ENCODE peak calls at places on chromosomes 7 and 10, in ten cellular contexts. One of them, this sample, is unnamed.

GRCh38 chr10:91163269-91163708 is 57.2 kb upstream of the PCGF5 start:
- DNase-seq in fibroblast of the aortic adventitia: peak; percentile 60
- DNase-seq in cardiac muscle cell: peak; percentile 63
- DNase-seq in hepatocyte: peak; percentile 72
- DNase-seq in WERI-Rb-1: peak; percentile 49
- DNase-seq in AG04449: no peak
- DNase-seq in PC-9: no peak
- DNase-seq in IMR-90: peak; percentile 62
- DNase-seq in neural crest cell: no peak
- DNase-seq in tibial nerve: peak; percentile 30
- DNase-seq in this sample: peak; percentile 84

GRCh38 chr7:12139421-12139820 is 71.7 kb upstream of the TMEM106B start:
- DNase-seq in fibroblast of the aortic adventitia: no peak
- DNase-seq in cardiac muscle cell: no peak
- DNase-seq in hepatocyte: no peak
- DNase-seq in WERI-Rb-1: no peak
- DNase-seq in AG04449: no peak
- DNase-seq in PC-9: no peak
- DNase-seq in IMR-90: no peak
- DNase-seq in neural crest cell: no peak
- DNase-seq in tibial nerve: no peak
- DNase-seq in this sample: no peak

GRCh38 chr10:71484352-71484751 is 87.6 kb downstream of the CDH23 start:
- DNase-seq in fibroblast of the aortic adventitia: no peak
- DNase-seq in cardiac muscle cell: no peak
- DNase-seq in hepatocyte: no peak
- DNase-seq in WERI-Rb-1: no peak
- DNase-seq in AG04449: no peak
- DNase-seq in PC-9: no peak
- DNase-seq in IMR-90: no peak
- DNase-seq in neural crest cell: no peak
- DNase-seq in tibial nerve: no peak
- DNase-seq in this sample: no peak

GRCh38 chr7:29277436-29278215 is 83.1 kb downstream of the CHN2 start:
- DNase-seq in fibroblast of the aortic adventitia: no peak
- DNase-seq in cardiac muscle cell: no peak
- DNase-seq in hepatocyte: no peak
- DNase-seq in WERI-Rb-1: no peak
- DNase-seq in AG04449: no peak
- DNase-seq in PC-9: no peak
- DNase-seq in IMR-90: no peak
- DNase-seq in neural crest cell: no peak
- DNase-seq in tibial nerve: no peak
- DNase-seq in this sample: peak; percentile 42

GRCh38 chr10:18658301-18658991 is 785 bp upstream of the ARL5B start:
- DNase-seq in fibroblast of the aortic adventitia: peak; percentile 79
- DNase-seq in cardiac muscle cell: peak; percentile 56
- DNase-seq in hepatocyte: peak; percentile 40
- DNase-seq in WERI-Rb-1: no peak
- DNase-seq in AG04449: no peak
- DNase-seq in PC-9: no peak
- DNase-seq in IMR-90: peak; percentile 36
- DNase-seq in neural crest cell: no peak
- DNase-seq in tibial nerve: peak; percentile 11
- DNase-seq in this sample: no peak

GRCh38 chr7:117596134-117596533 is 116.3 kb downstream of the CFTR start:
- DNase-seq in fibroblast of the aortic adventitia: no peak
- DNase-seq in cardiac muscle cell: no peak
- DNase-seq in hepatocyte: no peak
- DNase-seq in WERI-Rb-1: no peak
- DNase-seq in AG04449: no peak
- DNase-seq in PC-9: no peak
- DNase-seq in IMR-90: no peak
- DNase-seq in neural crest cell: no peak
- DNase-seq in tibial nerve: no peak
- DNase-seq in this sample: no peak

GRCh38 chr7:78159537-78159936 is 361.0 kb downstream of the PHTF2 start:
- DNase-seq in fibroblast of the aortic adventitia: no peak
- DNase-seq in cardiac muscle cell: no peak
- DNase-seq in hepatocyte: no peak
- DNase-seq in WERI-Rb-1: no peak
- DNase-seq in AG04449: no peak
- DNase-seq in PC-9: no peak
- DNase-seq in IMR-90: no peak
- DNase-seq in neural crest cell: no peak
- DNase-seq in tibial nerve: no peak
- DNase-seq in this sample: no peak

GRCh38 chr10:100913470-100913865 is 705 bp downstream of the SLF2 start:
- DNase-seq in fibroblast of the aortic adventitia: no peak
- DNase-seq in cardiac muscle cell: no peak
- DNase-seq in hepatocyte: no peak
- DNase-seq in WERI-Rb-1: no peak
- DNase-seq in AG04449: no peak
- DNase-seq in PC-9: no peak
- DNase-seq in IMR-90: no peak
- DNase-seq in neural crest cell: no peak
- DNase-seq in tibial nerve: no peak
- DNase-seq in this sample: no peak

GRCh38 chr10:7030134-7030855 is 380.5 kb downstream of the SFMBT2 start:
- DNase-seq in fibroblast of the aortic adventitia: no peak
- DNase-seq in cardiac muscle cell: no peak
- DNase-seq in hepatocyte: no peak
- DNase-seq in WERI-Rb-1: no peak
- DNase-seq in AG04449: no peak
- DNase-seq in PC-9: no peak
- DNase-seq in IMR-90: no peak
- DNase-seq in neural crest cell: no peak
- DNase-seq in tibial nerve: no peak
- DNase-seq in this sample: peak; percentile 9

GRCh38 chr10:118957141-118957825 is 72.2 kb upstream of the NANOS1 start:
- DNase-seq in fibroblast of the aortic adventitia: no peak
- DNase-seq in cardiac muscle cell: no peak
- DNase-seq in hepatocyte: no peak
- DNase-seq in WERI-Rb-1: peak; percentile 2
- DNase-seq in AG04449: no peak
- DNase-seq in PC-9: no peak
- DNase-seq in IMR-90: no peak
- DNase-seq in neural crest cell: no peak
- DNase-seq in tibial nerve: no peak
- DNase-seq in this sample: no peak

GRCh38 chr7:46387646-46388045 is 466.6 kb upstream of the IGFBP3 start:
- DNase-seq in fibroblast of the aortic adventitia: peak; percentile 66
- DNase-seq in cardiac muscle cell: peak; percentile 55
- DNase-seq in hepatocyte: no peak
- DNase-seq in WERI-Rb-1: no peak
- DNase-seq in AG04449: no peak
- DNase-seq in PC-9: no peak
- DNase-seq in IMR-90: peak; percentile 54
- DNase-seq in neural crest cell: no peak
- DNase-seq in tibial nerve: no peak
- DNase-seq in this sample: no peak

GRCh38 chr7:34675749-34676374 is 17.8 kb downstream of the NPSR1 start:
- DNase-seq in fibroblast of the aortic adventitia: peak; percentile 2
- DNase-seq in cardiac muscle cell: peak; percentile 24
- DNase-seq in hepatocyte: peak; percentile 19
- DNase-seq in WERI-Rb-1: peak; percentile 54
- DNase-seq in AG04449: no peak
- DNase-seq in PC-9: no peak
- DNase-seq in IMR-90: no peak
- DNase-seq in neural crest cell: no peak
- DNase-seq in tibial nerve: no peak
- DNase-seq in this sample: peak; percentile 34

GRCh38 chr10:110860576-110861241 is 11.0 kb upstream of the PDCD4 start:
- DNase-seq in fibroblast of the aortic adventitia: no peak
- DNase-seq in cardiac muscle cell: no peak
- DNase-seq in hepatocyte: peak; percentile 56
- DNase-seq in WERI-Rb-1: peak; percentile 24
- DNase-seq in AG04449: no peak
- DNase-seq in PC-9: no peak
- DNase-seq in IMR-90: no peak
- DNase-seq in neural crest cell: no peak
- DNase-seq in tibial nerve: no peak
- DNase-seq in this sample: peak; percentile 58

DNA sequence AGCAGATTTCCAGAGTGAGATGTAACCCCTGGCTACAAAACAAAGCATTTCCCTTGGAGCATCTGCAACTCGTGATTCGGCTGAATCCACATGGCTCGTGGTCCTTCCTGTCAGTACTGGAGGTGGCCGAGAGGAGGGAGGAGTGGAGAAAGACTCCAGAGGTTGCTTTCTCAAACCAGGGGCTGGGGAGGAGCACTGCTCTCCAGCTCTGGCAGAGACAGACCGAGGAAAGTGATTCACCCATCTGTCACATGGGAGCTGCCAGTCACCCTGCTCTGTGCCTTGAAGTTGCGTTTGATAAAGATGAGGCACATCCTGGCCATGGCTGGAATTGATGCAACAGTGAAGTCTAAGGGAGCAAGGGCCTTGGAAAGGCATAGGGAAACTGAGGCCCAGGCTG is 72.8 kb downstream of the COL13A1 start:
- DNase-seq in fibroblast of the aortic adventitia: peak; percentile 80
- DNase-seq in cardiac muscle cell: peak; percentile 66
- DNase-seq in hepatocyte: no peak
- DNase-seq in WERI-Rb-1: no peak
- DNase-seq in AG04449: no peak
- DNase-seq in PC-9: no peak
- DNase-seq in IMR-90: peak; percentile 82
- DNase-seq in neural crest cell: no peak
- DNase-seq in tibial nerve: no peak
- DNase-seq in this sample: no peak
- TF ChIP-seq CTCF in fibroblast of the aortic adventitia: peak; percentile 41
- TF ChIP-seq CTCF in cardiac muscle cell: peak; percentile 9
- TF ChIP-seq CTCF in hepatocyte: no peak
- TF ChIP-seq CTCF in WERI-Rb-1: no peak
- TF ChIP-seq CTCF in AG04449: no peak
- TF ChIP-seq CTCF in PC-9: no peak
- TF ChIP-seq CTCF in IMR-90: peak; percentile 0
- TF ChIP-seq CTCF in neural crest cell: no peak
- TF ChIP-seq CTCF in tibial nerve: no peak
- TF ChIP-seq CTCF in this sample: no peak

DNA sequence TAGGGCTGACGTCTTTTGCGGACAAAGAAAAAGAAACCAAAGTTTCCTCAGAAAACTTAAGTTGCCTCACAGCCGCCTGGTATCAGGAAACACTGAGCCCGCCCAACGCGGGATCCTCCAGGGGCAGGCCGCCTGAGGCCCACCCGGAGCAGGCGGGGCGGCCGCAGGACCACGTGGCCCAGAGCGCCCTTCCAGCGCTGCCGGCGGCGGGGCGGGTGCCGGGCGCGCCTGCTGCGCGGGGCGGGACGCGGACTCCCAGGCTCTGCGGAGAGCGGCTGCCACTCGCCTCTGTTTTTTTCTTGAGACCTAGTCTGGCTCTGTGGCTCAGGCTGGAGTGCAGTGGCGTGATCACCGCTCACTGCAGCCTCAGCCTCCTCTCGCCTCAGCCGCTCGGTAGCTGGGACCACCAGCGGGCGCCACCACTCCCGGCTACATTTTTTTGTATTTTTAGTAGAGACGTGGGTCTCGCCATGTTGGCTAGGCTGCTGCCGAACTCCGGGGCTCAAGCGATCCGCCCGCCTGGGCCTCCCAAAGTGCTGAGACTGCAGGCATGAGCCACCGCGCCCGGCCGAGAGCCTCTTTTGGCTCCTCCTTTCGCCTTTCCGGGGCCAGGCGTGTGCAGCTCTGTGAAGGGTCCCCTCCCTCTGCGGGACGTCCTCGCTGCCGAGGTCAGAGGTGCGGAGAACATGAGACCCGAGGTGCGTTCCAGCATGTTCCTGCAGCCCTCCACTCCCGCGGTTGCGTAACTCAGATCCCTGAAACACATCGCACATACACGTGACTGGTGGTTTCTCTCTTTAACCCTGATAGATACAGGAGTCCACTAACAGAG is 11.6 kb upstream of the HNRNPF start:
- DNase-seq in fibroblast of the aortic adventitia: peak; percentile 90
- DNase-seq in cardiac muscle cell: peak; percentile 97
- DNase-seq in hepatocyte: peak; percentile 94
- DNase-seq in WERI-Rb-1: no peak
- DNase-seq in AG04449: no peak
- DNase-seq in PC-9: peak; percentile 65
- DNase-seq in IMR-90: peak; percentile 78
- DNase-seq in neural crest cell: peak; percentile 65
- DNase-seq in tibial nerve: peak; percentile 93
- DNase-seq in this sample: peak; percentile 90
- TF ChIP-seq CTCF in fibroblast of the aortic adventitia: peak; percentile 23
- TF ChIP-seq CTCF in cardiac muscle cell: no peak
- TF ChIP-seq CTCF in hepatocyte: peak; percentile 43
- TF ChIP-seq CTCF in WERI-Rb-1: no peak
- TF ChIP-seq CTCF in AG04449: peak; percentile 26
- TF ChIP-seq CTCF in PC-9: no peak
- TF ChIP-seq CTCF in IMR-90: peak; percentile 26
- TF ChIP-seq CTCF in neural crest cell: no peak
- TF ChIP-seq CTCF in tibial nerve: peak; percentile 11
- TF ChIP-seq CTCF in this sample: no peak

GRCh38 chr10:108913300-108913699 is 1010.0 kb downstream of the XPNPEP1 start:
- DNase-seq in fibroblast of the aortic adventitia: no peak
- DNase-seq in cardiac muscle cell: no peak
- DNase-seq in hepatocyte: no peak
- DNase-seq in WERI-Rb-1: no peak
- DNase-seq in AG04449: no peak
- DNase-seq in PC-9: no peak
- DNase-seq in IMR-90: no peak
- DNase-seq in neural crest cell: no peak
- DNase-seq in tibial nerve: no peak
- DNase-seq in this sample: no peak

GRCh38 chr10:108911814-108912541 is 1011.3 kb downstream of the XPNPEP1 start:
- DNase-seq in fibroblast of the aortic adventitia: peak; percentile 63
- DNase-seq in cardiac muscle cell: peak; percentile 57
- DNase-seq in hepatocyte: peak; percentile 86
- DNase-seq in WERI-Rb-1: peak; percentile 91
- DNase-seq in AG04449: no peak
- DNase-seq in PC-9: no peak
- DNase-seq in IMR-90: peak; percentile 51
- DNase-seq in neural crest cell: peak; percentile 71
- DNase-seq in tibial nerve: peak; percentile 59
- DNase-seq in this sample: no peak
- TF ChIP-seq CTCF in fibroblast of the aortic adventitia: peak; percentile 73
- TF ChIP-seq CTCF in cardiac muscle cell: peak; percentile 66
- TF ChIP-seq CTCF in hepatocyte: peak; percentile 74
- TF ChIP-seq CTCF in WERI-Rb-1: peak; percentile 79
- TF ChIP-seq CTCF in AG04449: peak; percentile 65
- TF ChIP-seq CTCF in PC-9: no peak
- TF ChIP-seq CTCF in IMR-90: peak; percentile 57
- TF ChIP-seq CTCF in neural crest cell: peak; percentile 69
- TF ChIP-seq CTCF in tibial nerve: peak; percentile 38
- TF ChIP-seq CTCF in this sample: no peak

DNA sequence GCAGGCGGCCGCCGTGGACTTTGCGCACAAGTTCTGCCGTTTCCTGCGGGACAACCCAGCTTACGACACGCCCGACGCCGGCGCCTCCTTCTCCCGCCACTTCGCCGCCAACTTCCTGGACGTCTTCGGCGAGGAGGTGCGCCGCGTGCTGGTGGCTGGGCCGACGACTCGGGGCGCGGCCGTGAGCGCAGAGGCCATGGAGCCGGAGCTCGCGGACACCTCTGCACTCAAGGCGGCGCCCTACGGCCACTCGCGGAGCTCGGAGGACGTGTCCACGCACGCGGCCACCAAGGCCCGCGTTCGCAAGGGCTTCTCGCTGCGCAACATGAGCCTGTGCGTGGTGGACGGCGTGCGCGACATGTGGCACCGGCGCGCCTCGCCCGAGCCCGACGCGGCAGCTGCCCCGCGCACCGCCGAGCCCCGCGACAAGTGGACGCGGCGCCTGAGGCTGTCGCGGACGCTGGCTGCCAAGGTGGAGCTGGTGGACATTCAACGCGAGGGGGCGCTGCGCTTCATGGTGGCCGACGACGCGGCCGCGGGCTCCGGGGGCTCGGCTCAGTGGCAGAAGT is 14.1 kb downstream of the SH2B2 start:
- DNase-seq in fibroblast of the aortic adventitia: no peak
- DNase-seq in cardiac muscle cell: peak; percentile 29
- DNase-seq in hepatocyte: no peak
- DNase-seq in WERI-Rb-1: no peak
- DNase-seq in AG04449: no peak
- DNase-seq in PC-9: no peak
- DNase-seq in IMR-90: no peak
- DNase-seq in neural crest cell: peak; percentile 49
- DNase-seq in tibial nerve: no peak
- DNase-seq in this sample: no peak
- TF ChIP-seq CTCF in fibroblast of the aortic adventitia: no peak
- TF ChIP-seq CTCF in cardiac muscle cell: peak; percentile 33
- TF ChIP-seq CTCF in hepatocyte: peak; percentile 9
- TF ChIP-seq CTCF in WERI-Rb-1: no peak
- TF ChIP-seq CTCF in AG04449: peak; percentile 24
- TF ChIP-seq CTCF in PC-9: no peak
- TF ChIP-seq CTCF in IMR-90: no peak
- TF ChIP-seq CTCF in neural crest cell: peak; percentile 44
- TF ChIP-seq CTCF in tibial nerve: no peak
- TF ChIP-seq CTCF in this sample: no peak